ENCODE peak calls at places on chromosomes 16 and 17, in five cellular contexts. O is HCT116, K is GM12878, C is K562, L is HepG2. X is an unnamed sample.

GRCh38 chr17:41054025-41054424 is 1.0 kb downstream of the KRTAP2-2 start:
- DNase-seq in O (no peak), K (no peak), C (no peak), L (no peak), X (no peak)

GRCh38 chr16:17083628-17084027 is 387.1 kb downstream of the XYLT1 start:
- DNase-seq in O (no peak), K (no peak), C (no peak), L (no peak), X (peak; percentile 71)

GRCh38 chr16:81767987-81768592 is 11.0 kb upstream of the PLCG2 start:
- DNase-seq in O (no peak), K (no peak), C (no peak), L (peak; percentile 93), X (no peak)

GRCh38 chr17:49941427-49941826 is 27.6 kb upstream of the DLX4 start:
- DNase-seq in O (no peak), K (no peak), C (no peak), L (no peak), X (no peak)

GRCh38 chr16:19649980-19650379 is 68.0 kb downstream of the KNOP1 start:
- DNase-seq in O (no peak), K (no peak), C (no peak), L (no peak), X (no peak)

GRCh38 chr17:55609737-55610201 is 98.5 kb upstream of the SMIM36 start:
- DNase-seq in O (no peak), K (no peak), C (no peak), L (no peak), X (no peak)

GRCh38 chr16:13953501-13953900 is 33.5 kb downstream of the ERCC4 start:
- DNase-seq in O (no peak), K (no peak), C (no peak), L (no peak), X (no peak)

GRCh38 chr16:9165601-9166220 is 74.3 kb downstream of the HAPSTR1 start:
- DNase-seq in O (no peak), K (no peak), C (no peak), L (no peak), X (no peak)

GRCh38 chr16:72785886-72786285 is 262.0 kb downstream of the ZFHX3 start:
- DNase-seq in O (no peak), K (no peak), C (no peak), L (no peak), X (no peak)

GRCh38 chr16:55849536-55849935 is 16.6 kb upstream of the CES1 start:
- DNase-seq in O (no peak), K (no peak), C (no peak), L (peak; percentile 13), X (no peak)

GRCh38 chr17:65759532-65759931 is 198.1 kb upstream of the AXIN2 start:
- DNase-seq in O (no peak), K (no peak), C (no peak), L (peak; percentile 69), X (no peak)

GRCh38 chr17:81253358-81254131 is 14.4 kb downstream of the NDUFAF8 start:
- DNase-seq in O (no peak), K (no peak), C (peak; percentile 72), L (no peak), X (no peak)

GRCh38 chr16:2854700-2855309 is 3.2 kb downstream of the PRSS22 start:
- DNase-seq in O (no peak), K (no peak), C (peak; percentile 30), L (no peak), X (no peak)

GRCh38 chr17:81385320-81386111 is 9.7 kb upstream of the BAHCC1 start:
- DNase-seq in O (no peak), K (no peak), C (no peak), L (peak; percentile 64), X (no peak)

GRCh38 chr17:37661372-37662014 is 18.2 kb upstream of the DDX52 start:
- DNase-seq in O (no peak), K (no peak), C (no peak), L (no peak), X (no peak)

GRCh38 chr17:50325906-50326305 is 20.0 kb upstream of the XYLT2 start:
- DNase-seq in O (no peak), K (no peak), C (no peak), L (no peak), X (no peak)

GRCh38 chr16:70018254-70018653 is 67.1 kb downstream of the CLEC18A start:
- DNase-seq in O (peak; percentile 61), K (peak; percentile 3), C (peak; percentile 18), L (peak; percentile 80), X (no peak)

GRCh38 chr16:52546291-52546941 is 527 bp downstream of the TOX3 start:
- DNase-seq in O (no peak), K (no peak), C (no peak), L (no peak), X (peak; percentile 60)

GRCh38 chr16:30527635-30528178 is 1.3 kb upstream of the ZNF768 start:
- DNase-seq in O (no peak), K (peak; percentile 33), C (no peak), L (no peak), X (no peak)

GRCh38 chr16:50878966-50879615 is 137.2 kb downstream of the CYLD start:
- DNase-seq in O (no peak), K (no peak), C (peak; percentile 51), L (no peak), X (peak; percentile 60)

GRCh38 chr16:50879873-50880695 is 138.2 kb downstream of the CYLD start:
- DNase-seq in O (no peak), K (no peak), C (no peak), L (no peak), X (no peak)

GRCh38 chr16:50878536-50878935 is 136.7 kb downstream of the CYLD start:
- DNase-seq in O (no peak), K (no peak), C (no peak), L (no peak), X (no peak)

GRCh38 chr16:50880926-50881325 is 139.0 kb downstream of the CYLD start:
- DNase-seq in O (no peak), K (no peak), C (no peak), L (no peak), X (no peak)

GRCh38 chr16:50876263-50876662 is 134.4 kb downstream of the CYLD start:
- DNase-seq in O (no peak), K (no peak), C (no peak), L (no peak), X (no peak)
- TF ChIP-seq ATF3 in O (no peak), K (no peak), C (no peak), L (no peak), X (no peak)

GRCh38 chr17:48544356-48545021 is 420 bp downstream of the HOXB2 start:
- DNase-seq in O (no peak), K (no peak), C (peak; percentile 73), L (no peak), X (no peak)
- TF ChIP-seq EZH2 in O (no peak), K (no peak), C (no peak), L (no peak), X (no peak)

GRCh38 chr17:4536742-4537411 is 18.3 kb downstream of the MYBBP1A start:
- DNase-seq in O (no peak), K (no peak), C (no peak), L (no peak), X (no peak)
- TF ChIP-seq ATF3 in O (no peak), K (no peak), C (no peak), L (no peak), X (no peak)

GRCh38 chr17:82529914-82530300 is 10.4 kb downstream of the FOXK2 start:
- DNase-seq in O (no peak), K (no peak), C (no peak), L (no peak), X (no peak)
- TF ChIP-seq EZH2 in O (no peak), K (no peak), C (no peak), L (no peak), X (no peak)

DNA sequence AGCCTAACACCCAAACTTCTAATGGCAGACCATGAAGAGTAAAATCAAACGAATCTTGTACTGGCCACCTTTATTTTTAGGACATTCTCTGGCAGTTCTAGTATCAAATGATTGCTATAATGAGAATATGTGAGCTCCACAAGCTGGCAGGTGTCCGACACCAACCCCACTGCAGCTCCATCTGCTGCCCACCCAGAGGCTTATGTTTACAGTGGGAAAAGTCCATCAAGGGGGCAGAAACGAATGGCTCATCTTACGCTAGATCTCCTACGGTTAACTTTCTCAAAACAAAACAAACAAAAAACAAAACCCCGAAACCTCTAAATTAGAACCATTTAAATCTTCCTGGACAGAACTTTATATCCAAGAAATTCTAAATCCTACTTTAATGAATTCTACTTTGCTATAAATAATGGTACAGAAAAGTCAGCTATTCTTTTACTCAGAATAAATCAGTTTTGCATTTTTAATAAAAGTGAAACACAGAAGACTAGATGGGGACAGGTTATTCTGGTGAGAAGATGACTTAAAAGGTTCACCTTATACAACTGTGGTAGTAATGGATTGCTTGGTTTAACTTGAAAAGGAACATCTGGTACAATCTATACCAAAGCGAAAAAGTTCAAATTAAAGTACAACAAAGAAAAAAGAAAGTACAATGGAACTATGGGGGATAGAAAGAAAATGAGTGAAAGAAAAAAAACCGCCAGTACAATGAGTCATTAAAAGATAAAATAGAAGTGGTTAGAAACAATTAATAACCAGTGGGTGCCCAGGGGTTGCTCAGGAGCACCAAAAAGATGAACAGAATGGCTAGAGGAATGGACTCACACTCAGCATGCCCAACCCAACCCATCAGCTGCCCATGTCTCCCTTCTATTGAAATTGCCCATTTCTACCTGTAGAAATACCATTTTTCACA is 40.2 kb downstream of the GRB2 start:
- DNase-seq in O (no peak), K (no peak), C (no peak), L (no peak), X (no peak)
- TF ChIP-seq ATF3 in O (no peak), K (no peak), C (no peak), L (no peak), X (no peak)

DNA sequence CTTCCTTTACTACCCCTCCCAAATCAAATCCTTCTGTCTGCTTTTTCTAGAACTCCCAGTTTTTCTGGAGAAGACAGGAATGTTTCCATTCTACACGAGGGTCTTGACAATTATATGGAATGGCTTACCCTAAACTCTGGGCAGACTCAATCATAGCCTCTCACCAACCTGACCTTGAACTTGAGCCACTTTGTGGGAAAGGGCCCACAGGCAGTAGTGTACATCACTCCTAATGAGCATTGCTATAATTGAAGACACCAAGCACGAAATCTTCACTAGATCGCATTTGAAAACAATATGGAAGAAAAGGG is 1.6 kb upstream of the HOXB13 start:
- DNase-seq in O (no peak), K (no peak), C (no peak), L (no peak), X (no peak)
- TF ChIP-seq EZH2 in O (no peak), K (no peak), C (no peak), L (no peak), X (peak; percentile 51)

DNA sequence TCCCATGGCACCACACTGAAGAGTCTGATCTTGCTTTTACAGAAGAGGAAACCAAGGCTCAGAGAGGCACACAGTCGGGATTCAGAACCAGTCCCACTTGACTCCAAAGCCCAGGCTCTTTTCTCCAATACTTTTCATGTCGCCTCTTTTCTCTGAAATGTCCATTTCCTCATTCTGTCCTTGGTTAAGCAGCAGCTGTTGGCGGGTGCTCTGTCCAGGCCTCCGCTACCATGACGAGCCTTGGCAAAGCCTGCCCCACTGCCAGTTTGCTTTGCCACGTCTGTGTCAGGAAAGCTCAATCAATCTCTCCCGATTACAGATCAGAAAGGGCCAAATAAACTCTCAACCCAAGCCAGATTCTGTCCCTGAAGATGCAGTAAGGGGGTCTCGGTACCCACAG is 9.1 kb upstream of the CEP295NL start:
- DNase-seq in O (no peak), K (no peak), C (no peak), L (no peak), X (no peak)
- TF ChIP-seq ATF3 in O (no peak), K (no peak), C (no peak), L (no peak), X (no peak)

GRCh38 chr17:61411944-61412859 is 12.6 kb downstream of the TBX2 start:
- DNase-seq in O (peak; percentile 49), K (peak; percentile 5), C (peak; percentile 81), L (peak; percentile 64), X (peak; percentile 89)
- TF ChIP-seq EZH2 in O (no peak), K (no peak), C (no peak), L (no peak), X (peak; percentile 53)

GRCh38 chr17:29593546-29594440 is 861 bp downstream of the ANKRD13B start:
- DNase-seq in O (no peak), K (no peak), C (peak; percentile 46), L (no peak), X (no peak)
- TF ChIP-seq ATF3 in O (no peak), K (no peak), C (no peak), L (peak; percentile 57), X (no peak)

X was measured in H1.